ENCODE peak calls at places on chromosomes 6 and 20, in seven cellular contexts. One of them, this sample, is unnamed.

GRCh38 chr6:142543576-142543975 is 241.8 kb downstream of the ADGRG6 start:
- DNase-seq in fibroblast of lung: no peak
- DNase-seq in Peyer's patch: no peak
- DNase-seq in transverse colon: no peak
- DNase-seq in OCI-LY7: no peak
- DNase-seq in IMR-90: no peak
- DNase-seq in breast epithelium: no peak
- DNase-seq in this sample: no peak

GRCh38 chr20:61744691-61745396 is 320.8 kb downstream of the TAF4 start:
- DNase-seq in OCI-LY7: no peak
- DNase-seq in fibroblast of lung: peak; percentile 82
- DNase-seq in transverse colon: no peak
- DNase-seq in IMR-90: peak; percentile 73
- DNase-seq in Peyer's patch: no peak
- DNase-seq in breast epithelium: no peak
- DNase-seq in this sample: no peak

GRCh38 chr6:113854531-113855499 is 2.3 kb upstream of the MARCKS start:
- DNase-seq in Peyer's patch: peak; percentile 81
- DNase-seq in OCI-LY7: peak; percentile 27
- DNase-seq in IMR-90: peak; percentile 79
- DNase-seq in breast epithelium: peak; percentile 58
- DNase-seq in fibroblast of lung: peak; percentile 90
- DNase-seq in transverse colon: peak; percentile 87
- DNase-seq in this sample: peak; percentile 89

GRCh38 chr6:165227644-165228329 is 81.6 kb downstream of the C6orf118 start:
- DNase-seq in fibroblast of lung: peak; percentile 68
- DNase-seq in Peyer's patch: no peak
- DNase-seq in breast epithelium: no peak
- DNase-seq in OCI-LY7: no peak
- DNase-seq in transverse colon: no peak
- DNase-seq in IMR-90: no peak
- DNase-seq in this sample: peak; percentile 51

GRCh38 chr6:6694825-6695710 is 106.5 kb downstream of the LY86 start:
- DNase-seq in OCI-LY7: no peak
- DNase-seq in IMR-90: no peak
- DNase-seq in fibroblast of lung: no peak
- DNase-seq in transverse colon: peak; percentile 86
- DNase-seq in breast epithelium: no peak
- DNase-seq in Peyer's patch: no peak
- DNase-seq in this sample: no peak

GRCh38 chr6:159044899-159045727 is at the start of gene TAGAP:
- DNase-seq in Peyer's patch: peak; percentile 96
- DNase-seq in fibroblast of lung: no peak
- DNase-seq in IMR-90: peak; percentile 2
- DNase-seq in transverse colon: peak; percentile 83
- DNase-seq in breast epithelium: peak; percentile 48
- DNase-seq in OCI-LY7: peak; percentile 96
- DNase-seq in this sample: peak; percentile 88

GRCh38 chr6:6218246-6219085 is 102.0 kb downstream of the F13A1 start:
- DNase-seq in transverse colon: no peak
- DNase-seq in breast epithelium: no peak
- DNase-seq in Peyer's patch: no peak
- DNase-seq in OCI-LY7: no peak
- DNase-seq in IMR-90: no peak
- DNase-seq in fibroblast of lung: no peak
- DNase-seq in this sample: no peak

GRCh38 chr6:157631388-157631787 is 191.7 kb upstream of the SNX9 start:
- DNase-seq in IMR-90: peak; percentile 26
- DNase-seq in Peyer's patch: no peak
- DNase-seq in OCI-LY7: no peak
- DNase-seq in fibroblast of lung: peak; percentile 78
- DNase-seq in breast epithelium: no peak
- DNase-seq in transverse colon: no peak
- DNase-seq in this sample: no peak

GRCh38 chr6:166143011-166143410 is 24.6 kb downstream of the TBXT start:
- DNase-seq in breast epithelium: no peak
- DNase-seq in OCI-LY7: no peak
- DNase-seq in IMR-90: no peak
- DNase-seq in transverse colon: no peak
- DNase-seq in Peyer's patch: no peak
- DNase-seq in fibroblast of lung: peak; percentile 5
- DNase-seq in this sample: no peak

GRCh38 chr6:160972111-160972510 is 19.5 kb upstream of the MAP3K4 start:
- DNase-seq in transverse colon: no peak
- DNase-seq in IMR-90: peak; percentile 97
- DNase-seq in breast epithelium: no peak
- DNase-seq in OCI-LY7: no peak
- DNase-seq in fibroblast of lung: peak; percentile 98
- DNase-seq in Peyer's patch: no peak
- DNase-seq in this sample: no peak

GRCh38 chr20:25038103-25038410 is 19.9 kb downstream of the ACSS1 start:
- DNase-seq in fibroblast of lung: no peak
- DNase-seq in transverse colon: no peak
- DNase-seq in breast epithelium: no peak
- DNase-seq in OCI-LY7: no peak
- DNase-seq in Peyer's patch: no peak
- DNase-seq in IMR-90: no peak
- DNase-seq in this sample: no peak

GRCh38 chr6:75503291-75503690 is 9.7 kb upstream of the FILIP1 start:
- DNase-seq in fibroblast of lung: no peak
- DNase-seq in OCI-LY7: no peak
- DNase-seq in breast epithelium: no peak
- DNase-seq in Peyer's patch: no peak
- DNase-seq in IMR-90: peak; percentile 36
- DNase-seq in transverse colon: no peak
- DNase-seq in this sample: no peak

GRCh38 chr6:97207383-97207782 is 75.6 kb downstream of the MMS22L start:
- DNase-seq in IMR-90: no peak
- DNase-seq in breast epithelium: no peak
- DNase-seq in OCI-LY7: no peak
- DNase-seq in Peyer's patch: no peak
- DNase-seq in transverse colon: no peak
- DNase-seq in fibroblast of lung: no peak
- DNase-seq in this sample: no peak

GRCh38 chr6:146546440-146546839 is 2.8 kb downstream of the RAB32 start:
- DNase-seq in breast epithelium: peak; percentile 74
- DNase-seq in IMR-90: peak; percentile 94
- DNase-seq in fibroblast of lung: peak; percentile 92
- DNase-seq in OCI-LY7: no peak
- DNase-seq in transverse colon: no peak
- DNase-seq in Peyer's patch: no peak
- DNase-seq in this sample: no peak

DNA sequence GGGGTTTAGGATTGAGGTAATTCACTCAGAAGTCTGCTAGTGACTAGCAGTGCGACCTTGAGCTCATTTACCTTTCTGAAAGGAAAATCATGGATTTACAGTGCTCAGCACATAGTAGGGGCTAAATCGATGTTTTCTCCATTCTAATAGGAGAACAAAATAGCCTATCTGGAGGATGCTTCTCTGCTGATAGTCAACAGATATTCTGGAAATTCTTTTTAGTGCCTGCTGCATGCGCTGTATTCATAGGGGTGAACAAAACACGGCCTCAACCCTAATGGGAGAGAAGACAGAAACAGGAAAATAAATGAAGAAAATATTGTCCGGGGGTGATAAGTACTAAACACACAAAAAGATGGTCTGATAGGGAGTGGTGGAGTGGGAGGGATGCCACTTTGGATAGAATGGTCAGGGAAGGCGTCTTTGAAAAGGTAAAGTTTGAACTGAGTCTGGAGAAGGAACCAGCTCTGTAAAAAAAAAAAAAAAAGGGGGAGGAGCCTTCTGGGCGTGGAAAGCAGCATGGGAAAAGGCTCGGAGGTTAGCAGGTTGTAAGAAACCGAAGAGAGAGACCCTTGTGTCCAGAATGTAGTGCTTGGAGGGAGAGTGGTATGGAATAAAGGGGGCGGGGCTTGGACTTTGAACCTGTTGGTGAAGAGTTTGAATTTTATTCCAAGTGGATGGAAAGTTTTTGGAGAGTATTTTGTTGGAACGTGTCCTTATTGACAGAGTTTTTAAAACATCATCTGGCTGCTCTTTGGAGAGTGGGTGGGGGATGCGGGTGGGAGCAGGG is 1.7 kb downstream of the CHMP4B start:
- DNase-seq in breast epithelium: no peak
- DNase-seq in fibroblast of lung: no peak
- DNase-seq in transverse colon: no peak
- DNase-seq in OCI-LY7: no peak
- DNase-seq in IMR-90: no peak
- DNase-seq in Peyer's patch: peak; percentile 30
- DNase-seq in this sample: no peak
- TF ChIP-seq CTCF in breast epithelium: no peak
- TF ChIP-seq CTCF in fibroblast of lung: no peak
- TF ChIP-seq CTCF in transverse colon: no peak
- TF ChIP-seq CTCF in OCI-LY7: no peak
- TF ChIP-seq CTCF in IMR-90: no peak
- TF ChIP-seq CTCF in Peyer's patch: no peak
- TF ChIP-seq CTCF in this sample: no peak

DNA sequence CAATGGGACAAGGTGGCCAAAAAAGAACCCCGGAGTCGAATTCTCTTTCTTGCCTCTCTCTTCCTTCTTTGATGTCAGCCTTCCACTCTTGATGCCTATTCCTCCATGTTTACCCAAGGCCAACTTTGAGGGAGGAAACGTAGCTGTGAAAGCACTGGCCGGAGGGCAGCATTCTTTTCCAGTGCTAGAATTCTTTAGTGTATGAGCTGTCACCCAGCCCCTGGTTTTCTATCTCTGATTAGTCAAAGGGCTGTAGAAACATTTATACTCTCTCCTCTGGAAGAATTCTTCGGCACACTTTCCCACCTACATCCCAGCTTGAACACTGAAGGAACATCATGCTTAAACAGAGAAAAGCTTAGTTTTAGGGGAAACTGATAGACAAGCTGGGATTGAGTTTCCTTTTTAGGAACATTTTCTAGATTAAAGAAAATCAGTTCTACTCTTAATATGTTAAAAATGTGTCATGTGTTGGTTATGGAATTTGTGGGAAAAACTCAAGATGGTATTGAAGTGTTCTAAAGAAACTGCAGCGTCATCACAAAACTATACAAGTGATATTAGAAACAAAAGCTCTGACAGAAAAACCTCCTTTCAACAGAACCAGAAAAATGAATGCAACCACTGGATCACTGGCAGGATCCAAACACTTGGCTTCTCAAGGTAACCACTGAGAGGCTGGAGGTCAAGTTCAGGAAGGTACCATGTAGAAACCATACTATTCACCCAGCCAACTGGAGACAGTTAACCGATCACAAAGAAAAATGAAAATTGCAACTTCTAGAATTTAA is 20.7 kb upstream of the UTRN start:
- DNase-seq in transverse colon: no peak
- DNase-seq in IMR-90: peak; percentile 90
- DNase-seq in breast epithelium: peak; percentile 63
- DNase-seq in fibroblast of lung: peak; percentile 95
- DNase-seq in OCI-LY7: no peak
- DNase-seq in Peyer's patch: no peak
- DNase-seq in this sample: peak; percentile 45
- H3K4me3 ChIP-seq in transverse colon: no peak overlapping the region
- H3K4me3 ChIP-seq in IMR-90: no peak overlapping the region
- H3K4me3 ChIP-seq in breast epithelium: no peak overlapping the region
- H3K4me3 ChIP-seq in fibroblast of lung: no peak overlapping the region
- H3K4me3 ChIP-seq in OCI-LY7: no peak overlapping the region
- H3K4me3 ChIP-seq in Peyer's patch: no peak overlapping the region
- H3K4me3 ChIP-seq in this sample: no peak overlapping the region

GRCh38 chr20:41598719-41599118 is 19.5 kb downstream of the CHD6 start:
- DNase-seq in transverse colon: no peak
- DNase-seq in breast epithelium: no peak
- DNase-seq in Peyer's patch: no peak
- DNase-seq in IMR-90: no peak
- DNase-seq in fibroblast of lung: no peak
- DNase-seq in OCI-LY7: no peak
- DNase-seq in this sample: no peak
- H3K9me3 ChIP-seq in transverse colon: peaks cover 32% of the 10 kb centered on the region
- H3K9me3 ChIP-seq in breast epithelium: peaks cover 61% of the 10 kb centered on the region
- H3K9me3 ChIP-seq in Peyer's patch: peaks cover 33% of the 10 kb centered on the region
- H3K9me3 ChIP-seq in IMR-90: peaks cover 36% of the 10 kb centered on the region
- H3K9me3 ChIP-seq in fibroblast of lung: no peaks in the 10 kb centered on the region
- H3K9me3 ChIP-seq in OCI-LY7: peaks cover 70% of the 10 kb centered on the region
- H3K9me3 ChIP-seq in this sample: peaks cover under 1% of the 10 kb centered on the region

DNA sequence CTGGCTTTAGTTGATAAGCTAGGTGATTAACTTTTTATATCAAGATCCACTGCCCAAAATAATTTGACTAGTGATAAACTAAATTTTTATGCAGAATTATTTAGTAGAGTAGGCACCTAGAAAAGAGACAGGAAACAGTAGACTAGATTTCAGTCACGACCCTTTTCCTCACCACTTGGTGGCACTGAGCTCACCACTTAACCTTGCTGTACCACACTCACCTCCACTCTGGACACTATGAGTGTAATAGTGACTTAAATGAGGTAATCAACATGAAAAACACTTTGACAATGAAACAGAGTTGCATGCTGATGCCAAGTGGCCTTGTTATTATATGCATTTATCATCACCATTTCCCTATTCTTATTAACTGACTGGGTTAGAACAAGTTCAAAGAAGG is 730.4 kb downstream of the KIF16B start:
- DNase-seq in Peyer's patch: no peak
- DNase-seq in transverse colon: no peak
- DNase-seq in IMR-90: no peak
- DNase-seq in breast epithelium: no peak
- DNase-seq in fibroblast of lung: no peak
- DNase-seq in OCI-LY7: peak; percentile 52
- DNase-seq in this sample: no peak
- TF ChIP-seq CTCF in Peyer's patch: no peak
- TF ChIP-seq CTCF in transverse colon: no peak
- TF ChIP-seq CTCF in IMR-90: no peak
- TF ChIP-seq CTCF in breast epithelium: no peak
- TF ChIP-seq CTCF in fibroblast of lung: no peak
- TF ChIP-seq CTCF in OCI-LY7: peak; percentile 76
- TF ChIP-seq CTCF in this sample: no peak

GRCh38 chr6:30063315-30063714 is 2.2 kb downstream of the POLR1H start:
- DNase-seq in transverse colon: no peak
- DNase-seq in fibroblast of lung: no peak
- DNase-seq in Peyer's patch: no peak
- DNase-seq in breast epithelium: no peak
- DNase-seq in IMR-90: no peak
- DNase-seq in OCI-LY7: no peak
- DNase-seq in this sample: no peak
- H3K4me3 ChIP-seq in transverse colon: no peak overlapping the region
- H3K4me3 ChIP-seq in fibroblast of lung: no peak overlapping the region
- H3K4me3 ChIP-seq in Peyer's patch: no peak overlapping the region
- H3K4me3 ChIP-seq in breast epithelium: no peak overlapping the region
- H3K4me3 ChIP-seq in IMR-90: no peak overlapping the region
- H3K4me3 ChIP-seq in OCI-LY7: peak overlapping the region; percentile 81
- H3K4me3 ChIP-seq in this sample: no peak overlapping the region

GRCh38 chr20:56018750-56019149 is 13.4 kb upstream of the CBLN4 start:
- DNase-seq in Peyer's patch: no peak
- DNase-seq in OCI-LY7: no peak
- DNase-seq in fibroblast of lung: no peak
- DNase-seq in transverse colon: no peak
- DNase-seq in breast epithelium: no peak
- DNase-seq in IMR-90: no peak
- DNase-seq in this sample: no peak

GRCh38 chr20:56017560-56017959 is 12.2 kb upstream of the CBLN4 start:
- DNase-seq in Peyer's patch: no peak
- DNase-seq in breast epithelium: no peak
- DNase-seq in IMR-90: no peak
- DNase-seq in fibroblast of lung: no peak
- DNase-seq in OCI-LY7: no peak
- DNase-seq in transverse colon: no peak
- DNase-seq in this sample: no peak

GRCh38 chr20:56014998-56015397 is 9.7 kb upstream of the CBLN4 start:
- DNase-seq in fibroblast of lung: no peak
- DNase-seq in breast epithelium: no peak
- DNase-seq in OCI-LY7: no peak
- DNase-seq in transverse colon: no peak
- DNase-seq in IMR-90: no peak
- DNase-seq in Peyer's patch: no peak
- DNase-seq in this sample: no peak

GRCh38 chr20:56018194-56018593 is 12.9 kb upstream of the CBLN4 start:
- DNase-seq in breast epithelium: no peak
- DNase-seq in Peyer's patch: no peak
- DNase-seq in transverse colon: no peak
- DNase-seq in fibroblast of lung: no peak
- DNase-seq in OCI-LY7: no peak
- DNase-seq in IMR-90: no peak
- DNase-seq in this sample: no peak
- H3K9me3 ChIP-seq in breast epithelium: peaks cover under 1% of the 10 kb centered on the region
- H3K9me3 ChIP-seq in Peyer's patch: no peaks in the 10 kb centered on the region
- H3K9me3 ChIP-seq in transverse colon: no peaks in the 10 kb centered on the region
- H3K9me3 ChIP-seq in fibroblast of lung: no peaks in the 10 kb centered on the region
- H3K9me3 ChIP-seq in OCI-LY7: no peaks in the 10 kb centered on the region
- H3K9me3 ChIP-seq in IMR-90: peaks cover 18% of the 10 kb centered on the region
- H3K9me3 ChIP-seq in this sample: no peaks in the 10 kb centered on the region

This sample was measured in left lung.